ENCODE peak calls at places on chromosome 19, in ten cellular contexts. I is fibroblast of mammary gland; Z is lower lobe of right lung; W is RWPE1; M is Peyer's patch; V is CD4-positive, alpha-beta T cell; T is uterus; B is BE2C; K is astrocyte of the spinal cord; E is MCF 10A. Y is an unnamed sample.

GRCh38 chr19:51749979-51750378 is 1.7 kb downstream of the FPR1 start:
- DNase-seq in I (peak; percentile 64), V (no peak), T (no peak), M (no peak), W (no peak), B (no peak), E (peak; percentile 45), Z (no peak), K (no peak), Y (no peak)

GRCh38 chr19:19642506-19643157 is 825 bp downstream of the GMIP start:
- DNase-seq in E (peak; percentile 20), B (peak; percentile 65), Z (no peak), W (no peak), T (no peak), V (peak; percentile 31), I (no peak), K (no peak), M (peak; percentile 69), Y (no peak)

GRCh38 chr19:45262570-45262969 is 11.5 kb downstream of the MARK4 start:
- DNase-seq in Z (no peak), K (no peak), I (no peak), W (no peak), M (no peak), T (no peak), B (no peak), V (no peak), E (no peak), Y (no peak)

GRCh38 chr19:3028305-3029069 is 593 bp downstream of the TLE2 start:
- DNase-seq in T (no peak), M (no peak), W (no peak), Z (no peak), B (no peak), I (no peak), E (no peak), K (no peak), V (no peak), Y (no peak)

GRCh38 chr19:49911381-49912145 is 14.9 kb upstream of the IL4I1 start:
- DNase-seq in K (no peak), V (no peak), Z (no peak), W (no peak), T (no peak), E (no peak), B (no peak), M (no peak), I (no peak), Y (no peak)

GRCh38 chr19:3710265-3710812 is 2.2 kb downstream of the TJP3 start:
- DNase-seq in E (peak; percentile 97), K (peak; percentile 34), I (peak; percentile 32), T (no peak), Z (peak; percentile 96), M (no peak), W (peak; percentile 62), V (no peak), B (no peak), Y (no peak)

GRCh38 chr19:8367327-8368001 is 3.5 kb downstream of the ANGPTL4 start:
- DNase-seq in V (no peak), E (peak; percentile 100), M (peak; percentile 41), W (peak; percentile 87), K (peak; percentile 96), T (peak; percentile 91), Z (peak; percentile 81), I (peak; percentile 96), B (peak; percentile 94), Y (peak; percentile 67)

GRCh38 chr19:31144471-31144870 is 204.8 kb downstream of the TSHZ3 start:
- DNase-seq in I (no peak), K (peak; percentile 54), W (no peak), Z (no peak), T (no peak), V (no peak), E (no peak), B (no peak), M (no peak), Y (no peak)

DNA sequence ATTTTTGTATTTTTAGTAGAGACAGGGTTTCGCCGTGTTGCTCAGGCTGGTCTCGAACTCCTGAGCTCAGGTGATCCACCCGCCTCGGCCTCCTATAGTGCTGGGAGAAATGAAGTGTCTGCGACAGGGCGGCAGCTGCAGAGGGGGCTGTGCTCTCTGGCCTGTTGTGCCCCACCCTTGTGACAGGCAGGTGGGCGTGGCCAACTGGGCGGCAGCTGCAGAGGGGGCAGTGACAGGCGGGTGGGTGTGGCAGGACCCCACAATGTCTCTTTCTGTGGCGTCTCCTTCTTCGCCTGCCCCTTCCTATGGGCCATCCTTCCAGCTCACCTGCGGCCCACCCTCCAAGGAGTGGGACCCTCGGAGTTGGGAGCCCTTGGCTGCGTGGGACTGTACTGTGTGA is 11.8 kb downstream of the STK11 start:
- DNase-seq in E (no peak), I (no peak), V (no peak), T (no peak), K (no peak), M (no peak), W (no peak), Z (no peak), B (peak; percentile 47), Y (no peak)
- TF ChIP-seq CTCF in E (no peak), I (no peak), V (no peak), T (no peak), K (no peak), M (no peak), W (no peak), Z (no peak), B (no peak), Y (no peak)

GRCh38 chr19:11457831-11458230 is 22.4 kb downstream of the PRKCSH start:
- DNase-seq in K (no peak), W (no peak), V (no peak), I (no peak), Z (no peak), B (no peak), E (no peak), M (no peak), T (no peak), Y (no peak)

GRCh38 chr19:11457115-11457514 is 21.7 kb downstream of the PRKCSH start:
- DNase-seq in V (no peak), T (no peak), Z (no peak), B (no peak), I (no peak), W (no peak), M (no peak), K (no peak), E (no peak), Y (peak; percentile 56)

GRCh38 chr19:11458236-11458900 is 22.5 kb downstream of the ELAVL3 start:
- DNase-seq in E (no peak), B (no peak), W (no peak), V (no peak), K (no peak), I (no peak), Z (no peak), T (no peak), M (no peak), Y (no peak)

GRCh38 chr19:11461453-11461852 is 19.4 kb downstream of the ELAVL3 start:
- DNase-seq in E (no peak), V (no peak), M (no peak), K (no peak), I (no peak), Z (no peak), B (no peak), T (no peak), W (no peak), Y (no peak)

DNA sequence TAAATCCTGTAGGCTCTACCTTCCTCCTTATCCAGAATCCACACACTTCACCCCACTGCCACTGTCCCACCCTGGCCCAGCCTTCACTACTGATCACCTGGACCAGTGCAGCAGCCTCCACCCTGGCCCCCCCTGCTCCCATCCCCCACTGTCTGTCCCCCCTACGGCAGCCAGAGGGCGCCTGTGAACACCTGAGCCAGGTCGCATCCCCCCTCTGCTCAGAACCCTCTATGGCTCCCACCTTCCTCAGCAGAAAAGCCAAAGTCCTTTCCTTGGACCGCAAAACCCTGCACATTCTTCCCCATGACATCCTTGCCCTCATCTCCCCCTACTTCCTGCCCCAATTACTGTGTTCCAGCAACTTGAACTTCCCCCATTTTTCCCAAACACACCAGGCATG is 20.6 kb downstream of the ELAVL3 start:
- DNase-seq in W (no peak), V (no peak), I (no peak), B (no peak), K (no peak), T (no peak), M (no peak), E (no peak), Z (no peak), Y (no peak)
- TF ChIP-seq CTCF in W (peak; percentile 15), V (no peak), I (peak; percentile 24), B (peak; percentile 34), K (no peak), T (no peak), M (no peak), E (no peak), Z (no peak), Y (no peak)

DNA sequence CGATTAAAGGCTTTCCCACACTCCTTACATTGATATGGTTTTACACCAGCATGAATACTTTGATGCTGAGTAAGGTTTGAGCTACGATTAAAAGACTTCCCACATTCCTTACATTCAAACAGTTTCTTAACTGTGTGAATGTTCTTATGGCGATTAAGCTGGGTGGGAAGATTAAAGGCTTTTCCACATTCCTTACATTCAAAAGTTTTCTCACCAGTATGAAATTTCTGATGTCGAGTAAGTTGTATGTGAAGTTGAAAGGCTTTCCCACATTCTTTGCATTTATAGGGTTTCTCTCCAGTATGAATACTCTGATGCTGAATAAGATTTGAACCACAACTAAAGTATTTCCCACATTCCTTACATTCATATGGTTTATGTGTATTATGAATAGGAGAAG is 20.0 kb downstream of the ZNF780B start:
- DNase-seq in Z (no peak), K (no peak), T (no peak), M (no peak), V (no peak), B (no peak), E (no peak), W (no peak), I (no peak), Y (no peak)
- TF ChIP-seq CTCF in Z (no peak), K (no peak), T (no peak), M (no peak), V (no peak), B (no peak), E (no peak), W (no peak), I (no peak), Y (no peak)

GRCh38 chr19:11456659-11457058 is 21.2 kb downstream of the PRKCSH start:
- DNase-seq in E (no peak), B (no peak), Z (no peak), K (no peak), W (no peak), I (no peak), V (no peak), T (no peak), M (no peak), Y (no peak)
- TF ChIP-seq CTCF in E (no peak), B (no peak), Z (no peak), K (no peak), W (no peak), I (no peak), V (no peak), T (no peak), M (no peak), Y (no peak)

GRCh38 chr19:10478903-10479384 is 24.2 kb downstream of the KEAP1 start:
- DNase-seq in M (peak; percentile 75), I (peak; percentile 89), Z (peak; percentile 91), W (peak; percentile 87), E (peak; percentile 17), K (peak; percentile 86), V (peak; percentile 88), B (peak; percentile 78), T (peak; percentile 91), Y (peak; percentile 78)
- TF ChIP-seq CTCF in M (peak; percentile 20), I (peak; percentile 28), Z (peak; percentile 88), W (peak; percentile 81), E (peak; percentile 30), K (peak; percentile 47), V (peak; percentile 93), B (peak; percentile 29), T (peak; percentile 33), Y (peak; percentile 69)

Y was measured in nephron progenitor cell.